ENCODE peak calls at places on chromosomes 3 and 15, in ten cellular contexts. R is cardiac muscle cell; I is neuronal stem cell; L is upper lobe of left lung; P is body of pancreas; U is mucosa of descending colon; C is Panc1; H is A673; Q is CD8-positive, alpha-beta T cell; G is psoas muscle. T is an unnamed sample.

GRCh38 chr15:60751985-60752952 is 273.3 kb upstream of the ICE2 start:
- DNase-seq in H (no peak), L (no peak), C (no peak), U (peak; percentile 33), G (peak; percentile 57), P (peak; percentile 47), R (peak; percentile 90), Q (no peak), I (no peak), T (no peak)

GRCh38 chr3:13652728-13653127 is 103.8 kb downstream of the FBLN2 start:
- DNase-seq in U (no peak), Q (no peak), H (no peak), C (no peak), G (no peak), R (no peak), P (no peak), I (no peak), L (no peak), T (no peak)

GRCh38 chr3:141241248-141242034 is 9.8 kb downstream of the PXYLP1 start:
- DNase-seq in L (no peak), R (peak; percentile 31), H (no peak), G (peak; percentile 85), P (no peak), U (no peak), Q (no peak), C (no peak), I (no peak), T (peak; percentile 84)

GRCh38 chr15:69897471-69898237 is 200.1 kb downstream of the TLE3 start:
- DNase-seq in H (no peak), Q (no peak), L (no peak), G (no peak), C (no peak), I (no peak), U (no peak), R (no peak), P (no peak), T (no peak)

GRCh38 chr15:76285241-76285825 is 25.9 kb downstream of the ETFA start:
- DNase-seq in U (no peak), I (no peak), Q (no peak), H (peak; percentile 40), G (no peak), L (no peak), R (peak; percentile 11), P (no peak), C (no peak), T (no peak)

GRCh38 chr15:35306361-35306981 is 221.4 kb upstream of the NANOGP8 start:
- DNase-seq in Q (no peak), L (no peak), R (peak; percentile 51), U (peak; percentile 72), G (no peak), P (no peak), C (no peak), I (peak; percentile 9), H (peak; percentile 55), T (no peak)

GRCh38 chr3:5197470-5198312 is 10.2 kb downstream of the EDEM1 start:
- DNase-seq in H (no peak), C (no peak), Q (peak; percentile 41), G (no peak), R (peak; percentile 86), P (no peak), U (no peak), I (no peak), L (no peak), T (no peak)

GRCh38 chr3:51673181-51673801 is 2.2 kb downstream of the TEX264 start:
- DNase-seq in L (no peak), P (no peak), R (no peak), I (no peak), U (no peak), Q (no peak), C (no peak), H (peak; percentile 52), G (no peak), T (no peak)

GRCh38 chr3:11288786-11289637 is 16.8 kb downstream of the ATG7 start:
- DNase-seq in G (no peak), L (no peak), H (peak; percentile 92), U (no peak), R (peak; percentile 96), P (no peak), Q (no peak), C (peak; percentile 87), I (no peak), T (no peak)

GRCh38 chr15:101394056-101394630 is 95.4 kb downstream of the PCSK6 start:
- DNase-seq in P (no peak), L (no peak), R (no peak), H (no peak), G (no peak), C (no peak), I (no peak), Q (no peak), U (no peak), T (no peak)

GRCh38 chr15:101394654-101395053 is 94.9 kb downstream of the PCSK6 start:
- DNase-seq in H (no peak), R (no peak), U (no peak), C (no peak), G (no peak), P (no peak), I (no peak), L (no peak), Q (no peak), T (no peak)

GRCh38 chr15:101398247-101398646 is 91.3 kb downstream of the PCSK6 start:
- DNase-seq in P (no peak), G (no peak), Q (no peak), C (no peak), H (no peak), U (no peak), R (no peak), L (peak; percentile 73), I (no peak), T (no peak)

GRCh38 chr15:101397521-101398003 is 91.9 kb downstream of the PCSK6 start:
- DNase-seq in I (no peak), C (no peak), G (no peak), R (peak; percentile 21), L (no peak), P (no peak), Q (no peak), H (no peak), U (no peak), T (no peak)

GRCh38 chr15:101396484-101397261 is 92.8 kb downstream of the PCSK6 start:
- DNase-seq in H (no peak), I (no peak), R (no peak), C (no peak), G (no peak), Q (no peak), L (no peak), P (peak; percentile 5), U (no peak), T (no peak)
- H3K36me3 ChIP-seq in H (no peaks in the 10 kb centered on the region), I (peaks cover 12% of the 10 kb centered on the region), R (no peaks in the 10 kb centered on the region), C (no peaks in the 10 kb centered on the region), G (no peaks in the 10 kb centered on the region), Q (no peaks in the 10 kb centered on the region), L (no peaks in the 10 kb centered on the region), P (no peaks in the 10 kb centered on the region), U (no peaks in the 10 kb centered on the region), T (no peaks in the 10 kb centered on the region)

DNA sequence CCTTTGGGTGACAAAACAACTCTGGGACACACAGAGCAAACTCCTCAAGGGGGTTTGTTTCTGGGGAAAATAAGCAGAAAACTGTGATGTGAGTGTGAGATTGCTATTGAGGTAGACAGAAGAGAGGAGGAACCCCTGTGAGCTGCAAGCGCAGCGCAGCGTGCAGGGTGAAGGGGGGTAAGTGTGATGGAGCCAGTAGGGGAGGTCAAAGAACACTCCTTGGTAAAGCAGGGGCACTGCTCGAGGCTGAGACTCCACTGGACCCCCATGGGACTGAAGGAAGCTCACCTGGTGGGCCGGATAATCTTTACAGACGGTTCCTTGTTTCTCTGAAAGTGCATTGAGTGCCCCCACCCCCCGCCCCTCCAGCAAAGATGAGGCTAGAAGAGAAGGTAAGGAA is 7.5 kb downstream of the INAFM2 start:
- DNase-seq in U (no peak), P (no peak), Q (no peak), G (no peak), R (no peak), I (no peak), L (no peak), C (no peak), H (no peak), T (no peak)
- H3K4me1 ChIP-seq in U (peaks cover 5% of the 10 kb centered on the region), P (peaks cover 52% of the 10 kb centered on the region), Q (peaks cover 17% of the 10 kb centered on the region), G (peaks cover 72% of the 10 kb centered on the region), R (peaks cover 85% of the 10 kb centered on the region), I (peaks cover 35% of the 10 kb centered on the region), L (peaks cover 54% of the 10 kb centered on the region), C (peaks cover 8% of the 10 kb centered on the region), H (peaks cover 39% of the 10 kb centered on the region), T (peaks cover 39% of the 10 kb centered on the region)

GRCh38 chr3:142963266-142964149 is at the start of gene PAQR9:
- DNase-seq in U (no peak), C (no peak), R (peak; percentile 24), L (peak; percentile 86), Q (no peak), G (peak; percentile 64), H (peak; percentile 31), P (no peak), I (peak; percentile 52), T (no peak)

GRCh38 chr3:142961539-142961938 is 1.9 kb downstream of the PAQR9 start:
- DNase-seq in L (no peak), H (no peak), Q (no peak), G (no peak), U (no peak), C (no peak), P (no peak), R (no peak), I (no peak), T (no peak)

GRCh38 chr3:142964150-142964498 is 650 bp upstream of the PAQR9 start:
- DNase-seq in U (no peak), I (peak; percentile 39), H (no peak), Q (no peak), C (no peak), L (no peak), R (no peak), P (no peak), G (no peak), T (no peak)

GRCh38 chr3:142962175-142962519 is 1.3 kb downstream of the PAQR9 start:
- DNase-seq in Q (no peak), L (peak; percentile 54), U (no peak), H (no peak), C (no peak), P (no peak), R (no peak), G (no peak), I (no peak), T (no peak)

GRCh38 chr3:142962520-142963265 is 781 bp downstream of the PAQR9 start:
- DNase-seq in I (no peak), Q (no peak), P (no peak), L (peak; percentile 77), H (no peak), U (no peak), C (no peak), R (no peak), G (no peak), T (no peak)
- H3K4me3 ChIP-seq in I (peak overlapping the region; percentile 69), Q (no peak overlapping the region), P (no peak overlapping the region), L (peak overlapping the region; percentile 62), H (peak overlapping the region; percentile 60), U (no peak overlapping the region), C (peak overlapping the region; percentile 52), R (peak overlapping the region; percentile 46), G (peak overlapping the region; percentile 85), T (peak overlapping the region; percentile 47)

DNA sequence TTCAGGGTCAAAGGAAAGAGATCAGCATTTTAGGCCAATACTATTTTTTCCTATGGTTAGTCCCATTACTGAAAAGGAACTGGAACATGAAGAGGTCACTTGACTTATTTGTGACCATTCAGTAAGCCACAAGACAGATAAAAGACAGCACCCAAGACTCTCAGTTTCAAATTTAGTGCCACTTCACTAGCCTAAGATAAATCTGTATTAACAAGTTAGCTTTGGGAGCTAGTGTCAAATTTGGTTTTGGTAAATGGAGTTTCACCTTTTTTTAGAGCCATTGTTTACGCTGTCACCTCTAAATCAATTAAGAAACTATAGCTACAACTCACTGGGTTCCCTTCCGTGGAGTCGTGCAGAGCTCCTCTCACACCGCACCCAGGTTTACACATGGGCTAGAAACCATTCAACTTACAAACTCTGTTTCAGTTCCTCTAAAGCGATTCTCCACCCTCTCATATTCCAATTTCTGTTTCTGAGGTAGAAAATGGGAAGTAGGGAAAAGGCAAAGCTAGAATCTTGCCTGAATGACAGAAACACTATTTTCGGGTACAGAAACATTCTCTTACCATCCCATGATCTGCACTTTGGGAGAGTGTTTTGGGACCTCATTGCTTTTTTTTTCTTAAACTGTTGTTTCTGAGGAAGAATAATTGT is 14.3 kb downstream of the CCDC32 start:
- DNase-seq in U (no peak), H (no peak), C (no peak), L (no peak), Q (no peak), G (no peak), I (no peak), R (no peak), P (no peak), T (no peak)
- H3K36me3 ChIP-seq in U (no peaks in the 10 kb centered on the region), H (no peaks in the 10 kb centered on the region), C (peaks cover under 1% of the 10 kb centered on the region), L (peaks cover 20% of the 10 kb centered on the region), Q (peaks cover 19% of the 10 kb centered on the region), G (no peaks in the 10 kb centered on the region), I (peaks cover 22% of the 10 kb centered on the region), R (no peaks in the 10 kb centered on the region), P (no peaks in the 10 kb centered on the region), T (peaks cover 26% of the 10 kb centered on the region)